ENCODE peak calls at places on chromosomes 2 and 18, in four cellular contexts. Q is LoVo; P is T-helper 2 cell treated with Interferon-gamma antibody and Interleukin-4, amounts not matched to agents 5 μg/mL and 100 μg/mL, for 36 hours; T is GM12865. K is an unnamed sample.

GRCh38 chr2:173288561-173288960 is 66.1 kb upstream of the CDCA7 start:
- DNase-seq in T (no peak), P (peak), Q (no peak), K (no peak)

GRCh38 chr2:99183025-99183424 is 2.0 kb downstream of the MRPL30 start:
- DNase-seq in T (no peak), P (no peak), Q (no peak), K (no peak)

GRCh38 chr2:60551241-60552095 is 2.0 kb downstream of the BCL11A start:
- DNase-seq in Q (peak), T (peak), P (no peak), K (no peak)

GRCh38 chr2:188285049-188285448 is 6.6 kb upstream of the GULP1 start:
- DNase-seq in Q (no peak), T (no peak), P (no peak), K (no peak)

GRCh38 chr2:238875161-238875530 is 27.3 kb downstream of the TWIST2 start:
- DNase-seq in Q (no peak), P (no peak), T (no peak), K (no peak)

GRCh38 chr2:133489641-133490411 is 78.4 kb downstream of the NCKAP5 start:
- DNase-seq in T (no peak), P (no peak), Q (no peak), K (no peak)

GRCh38 chr18:2780750-2781149 is 66.1 kb upstream of the EMILIN2 start:
- DNase-seq in T (no peak), P (no peak), Q (no peak), K (no peak)

GRCh38 chr2:176817061-176817565 is 395.5 kb upstream of the HNRNPA3 start:
- DNase-seq in Q (no peak), T (peak), P (no peak), K (no peak)

GRCh38 chr2:202237787-202238233 is 587 bp downstream of the SUMO1 start:
- DNase-seq in Q (peak), T (peak), P (peak), K (no peak)

GRCh38 chr18:59208602-59209001 is 11.4 kb upstream of the GRP start:
- DNase-seq in T (no peak), Q (no peak), P (no peak), K (no peak)

GRCh38 chr2:239945751-239946569 is 79.2 kb downstream of the NDUFA10 start:
- DNase-seq in P (no peak), T (no peak), Q (no peak), K (no peak)

GRCh38 chr2:233115761-233116160 is 55.6 kb downstream of the INPP5D start:
- DNase-seq in T (no peak), P (no peak), Q (no peak), K (no peak)

GRCh38 chr2:53755022-53755630 is 12.5 kb upstream of the CHAC2 start:
- DNase-seq in P (no peak), Q (no peak), T (no peak), K (no peak)

GRCh38 chr2:88844960-88845359 is 153.5 kb downstream of the RPIA start:
- DNase-seq in Q (no peak), P (no peak), T (no peak), K (no peak)

GRCh38 chr2:241224851-241225438 is 36.5 kb downstream of the ANO7 start:
- DNase-seq in T (no peak), Q (no peak), P (no peak), K (no peak)

GRCh38 chr2:37641582-37642111 is 29.8 kb downstream of the CDC42EP3 start:
- DNase-seq in Q (no peak), P (no peak), T (no peak), K (no peak)

GRCh38 chr2:3628800-3629199 is 29.2 kb upstream of the ALLC start:
- DNase-seq in P (no peak), Q (no peak), T (no peak), K (no peak)

GRCh38 chr2:12685145-12685544 is 31.6 kb upstream of the TRIB2 start:
- DNase-seq in T (no peak), P (no peak), Q (no peak), K (no peak)

GRCh38 chr18:48896875-48897511 is 53.8 kb downstream of the SMAD7 start:
- DNase-seq in T (peak), P (peak), Q (peak), K (no peak)

GRCh38 chr2:133486706-133487305 is 81.5 kb downstream of the NCKAP5 start:
- DNase-seq in T (no peak), P (no peak), Q (no peak), K (no peak)

GRCh38 chr2:40220177-40220925 is 231.5 kb downstream of the SLC8A1 start:
- DNase-seq in P (no peak), T (no peak), Q (no peak), K (no peak)

GRCh38 chr2:20427931-20428526 is 18.8 kb upstream of the RHOB start:
- DNase-seq in T (peak), P (no peak), Q (no peak), K (no peak)

GRCh38 chr18:47772374-47773248 is 157.8 kb downstream of the SMAD2 start:
- DNase-seq in Q (peak), P (peak), T (peak), K (peak)

GRCh38 chr2:11385222-11385621 is 40.8 kb upstream of the ROCK2 start:
- DNase-seq in T (no peak), P (no peak), Q (no peak), K (no peak)

GRCh38 chr18:22451796-22452195 is 34.1 kb upstream of the CTAGE1 start:
- DNase-seq in Q (no peak), P (no peak), T (no peak), K (no peak)

GRCh38 chr2:235554385-235554784 is 60.5 kb downstream of the AGAP1 start:
- DNase-seq in P (no peak), T (no peak), Q (no peak), K (no peak)

GRCh38 chr18:14914771-14915170 is 166.8 kb downstream of the ANKRD30B start:
- DNase-seq in P (no peak), Q (no peak), T (no peak), K (no peak)

GRCh38 chr2:195533771-195534642 is 123.0 kb upstream of the SLC39A10 start:
- DNase-seq in T (peak), P (peak), Q (no peak), K (no peak)